ENCODE peak calls at places on chromosomes 11 and 22, in five cellular contexts. Z is NCI-H146, F is endothelial cell, V is AG04450, G is AG09319. T is an unnamed sample.

GRCh38 chr22:18973264-18974031 is 37.4 kb upstream of the PRODH start:
- DNase-seq in F (no peak), V (no peak), Z (no peak), G (no peak), T (no peak)

GRCh38 chr11:68657021-68657780 is 27.1 kb upstream of the GAL start:
- DNase-seq in V (no peak), F (no peak), Z (no peak), G (no peak), T (no peak)

GRCh38 chr11:100689141-100689540 is 2.1 kb downstream of the ARHGAP42 start:
- DNase-seq in V (no peak), G (no peak), F (no peak), Z (no peak), T (no peak)

GRCh38 chr11:3841426-3842304 is 906 bp upstream of the RHOG start:
- DNase-seq in G (peak), F (peak), Z (peak), V (peak), T (peak)

GRCh38 chr22:40928657-40929056 is 22.5 kb upstream of the RBX1 start:
- DNase-seq in V (no peak), F (peak), G (no peak), Z (no peak), T (no peak)

GRCh38 chr22:46735747-46736608 is 2.1 kb downstream of the CERK start:
- DNase-seq in F (peak), V (no peak), G (no peak), Z (no peak), T (no peak)

GRCh38 chr11:70176940-70177689 is 26.0 kb upstream of the FADD start:
- DNase-seq in V (no peak), F (peak), Z (no peak), G (no peak), T (peak)

GRCh38 chr22:26835023-26835422 is 177.6 kb downstream of the MIAT start:
- DNase-seq in F (no peak), Z (no peak), V (no peak), G (no peak), T (no peak)

GRCh38 chr22:45188779-45189178 is 25.1 kb downstream of the NUP50 start:
- DNase-seq in V (no peak), Z (no peak), G (no peak), F (no peak), T (peak)

GRCh38 chr11:66326261-66327111 is 9.6 kb upstream of the CD248 start:
- DNase-seq in Z (no peak), F (no peak), G (no peak), V (no peak), T (no peak)

GRCh38 chr11:2582436-2582931 is 117.3 kb downstream of the KCNQ1OT1 start:
- DNase-seq in G (no peak), F (peak), Z (no peak), V (no peak), T (no peak)

GRCh38 chr22:22817468-22818201 is 70.0 kb upstream of the IGLL5 start:
- DNase-seq in V (no peak), Z (no peak), F (no peak), G (no peak), T (no peak)

GRCh38 chr22:45631140-45631539 is 40.5 kb upstream of the ATXN10 start:
- DNase-seq in G (no peak), Z (no peak), V (no peak), F (no peak), T (no peak)

GRCh38 chr11:117221775-117222517 is 9.9 kb downstream of the PCSK7 start:
- DNase-seq in F (no peak), V (no peak), Z (no peak), G (no peak), T (no peak)

GRCh38 chr11:125494987-125495725 is 909 bp downstream of the FEZ1 start:
- DNase-seq in F (peak), V (no peak), Z (no peak), G (no peak), T (peak)

GRCh38 chr11:100594320-100594719 is 92.8 kb upstream of the ARHGAP42 start:
- DNase-seq in V (no peak), Z (no peak), G (no peak), F (peak), T (no peak)

GRCh38 chr22:26362471-26362870 is 66.6 kb upstream of the ASPHD2 start:
- DNase-seq in F (no peak), Z (no peak), V (no peak), G (no peak), T (no peak)

GRCh38 chr11:86620796-86621575 is 51.4 kb downstream of the ME3 start:
- DNase-seq in F (no peak), V (no peak), G (peak), Z (no peak), T (peak)

GRCh38 chr11:66334605-66335442 is 1.4 kb downstream of the RIN1 start:
- DNase-seq in Z (no peak), F (no peak), G (no peak), V (no peak), T (no peak)

GRCh38 chr11:125626381-125626950 is 1.5 kb downstream of the CHEK1 start:
- DNase-seq in F (no peak), G (no peak), V (no peak), Z (no peak), T (peak)

GRCh38 chr11:65225284-65226102 is 36.3 kb upstream of the POLA2 start:
- DNase-seq in G (peak), Z (no peak), V (peak), F (peak), T (peak)

GRCh38 chr22:16969508-16970327 is 38.3 kb downstream of the GAB4 start:
- DNase-seq in G (no peak), V (no peak), F (no peak), Z (no peak), T (no peak)

GRCh38 chr11:78420255-78420764 is 2.7 kb upstream of the GAB2 start:
- DNase-seq in V (peak), Z (peak), G (peak), F (peak), T (no peak)

GRCh38 chr22:23184764-23185113 is 4.4 kb downstream of the BCR start:
- DNase-seq in F (no peak), Z (no peak), G (no peak), V (no peak), T (no peak)

GRCh38 chr22:42419328-42419881 is 12.8 kb downstream of the NFAM1 start:
- DNase-seq in V (no peak), Z (no peak), F (no peak), G (no peak), T (no peak)

GRCh38 chr22:27196483-27196882 is 539.1 kb downstream of the MIAT start:
- DNase-seq in G (no peak), F (no peak), V (no peak), Z (no peak), T (no peak)

GRCh38 chr11:118961591-118961990 is 5.5 kb downstream of the UPK2 start:
- DNase-seq in G (no peak), Z (no peak), V (no peak), F (no peak), T (no peak)

GRCh38 chr11:57800444-57801184 is 39.0 kb downstream of the CTNND1 start:
- DNase-seq in G (peak), V (peak), Z (peak), F (peak), T (peak)